ENCODE peak calls at places on chromosomes 3 and 15, in four cellular contexts. D is neuronal stem cell, T is IMR-90, B is mesenchymal stem cell. L is an unnamed sample.

GRCh38 chr3:181720281-181720680 is 8.6 kb downstream of the SOX2 start:
- DNase-seq in D (no peak), T (no peak), B (no peak), L (no peak)

GRCh38 chr15:99509686-99510461 is 55.9 kb upstream of the MEF2A start:
- DNase-seq in D (no peak), T (no peak), B (no peak), L (no peak)

GRCh38 chr15:40702077-40702476 is 7.1 kb downstream of the RAD51 start:
- DNase-seq in D (no peak), T (peak), B (peak), L (no peak)

GRCh38 chr15:50993598-50993997 is 85.1 kb downstream of the AP4E1 start:
- DNase-seq in D (no peak), T (peak), B (no peak), L (no peak)

GRCh38 chr3:173826901-173827609 is 429.5 kb downstream of the NLGN1 start:
- DNase-seq in D (no peak), T (peak), B (peak), L (no peak)

GRCh38 chr15:26939398-26939797 is 31.6 kb upstream of the GABRG3 start:
- DNase-seq in D (no peak), T (no peak), B (no peak), L (no peak)

GRCh38 chr3:4356225-4356540 is 53.0 kb downstream of the SETMAR start:
- DNase-seq in D (no peak), T (no peak), B (no peak), L (no peak)

GRCh38 chr3:168984872-168985271 is 678.6 kb downstream of the MECOM start:
- DNase-seq in D (no peak), T (no peak), B (no peak), L (no peak)

GRCh38 chr15:68295430-68295829 is 17.9 kb downstream of the FEM1B start:
- DNase-seq in D (no peak), T (no peak), B (no peak), L (no peak)

GRCh38 chr3:173862701-173863100 is 465.2 kb downstream of the NLGN1 start:
- DNase-seq in D (no peak), T (no peak), B (no peak), L (no peak)

GRCh38 chr15:65414841-65415621 is 7.7 kb downstream of the IGDCC4 start:
- DNase-seq in D (peak), T (peak), B (peak), L (peak)

GRCh38 chr15:65412556-65412955 is 10.2 kb downstream of the IGDCC4 start:
- DNase-seq in D (no peak), T (no peak), B (peak), L (no peak)

GRCh38 chr15:65413051-65413759 is 9.5 kb downstream of the IGDCC4 start:
- DNase-seq in D (no peak), T (no peak), B (no peak), L (no peak)

GRCh38 chr15:65411470-65412071 is 11.2 kb downstream of the IGDCC4 start:
- DNase-seq in D (no peak), T (peak), B (peak), L (no peak)

GRCh38 chr15:65413760-65414144 is 9.0 kb downstream of the IGDCC4 start:
- DNase-seq in D (no peak), T (no peak), B (no peak), L (no peak)
- H3K23ac ChIP-seq in D (no peak), T (peak), B (no peak), L (no peak)

GRCh38 chr3:123100192-123100776 is 33.5 kb downstream of the PDIA5 start:
- DNase-seq in D (no peak), T (no peak), B (no peak), L (no peak)
- H2BK15ac ChIP-seq in D (no peak), T (no peak), B (no peak), L (no peak)

GRCh38 chr3:151384741-151385174 is at the start of gene P2RY12:
- DNase-seq in D (no peak), T (no peak), B (no peak), L (no peak)
- H3K4ac ChIP-seq in D (no peak), T (no peak), B (no peak), L (no peak)

GRCh38 chr3:52705688-52706686 is at the start of the genes GLT8D1 and SPCS1:
- DNase-seq in D (peak), T (peak), B (peak), L (peak)
- H3K23ac ChIP-seq in D (peak), T (peak), B (peak), L (no peak)

L was measured in H9.